ENCODE peak calls at places on chromosome 10, in seven cellular contexts. B is NCI-H2081; E is Jurkat, Clone E6-1; W is effector CD8-positive, alpha-beta T cell; Q is CD8-positive, alpha-beta memory T cell; H is M059J; A is iris pigment epithelial cell. U is an unnamed sample.

GRCh38 chr10:43029043-43029442 is 47.8 kb upstream of the RET start:
- DNase-seq in B (no peak), E (no peak), W (no peak), Q (no peak), H (no peak), A (no peak), U (no peak)

GRCh38 chr10:107894521-107894920 is 730.0 kb upstream of the SORCS1 start:
- DNase-seq in B (no peak), E (no peak), W (no peak), Q (no peak), H (no peak), A (no peak), U (no peak)

GRCh38 chr10:93993782-93994668 is at the start of gene PLCE1:
- DNase-seq in B (peak), E (no peak), W (no peak), Q (no peak), H (peak), A (no peak), U (peak)

GRCh38 chr10:99768430-99769011 is 13.9 kb upstream of the ABCC2 start:
- DNase-seq in B (no peak), E (no peak), W (no peak), Q (no peak), H (no peak), A (no peak), U (no peak)

GRCh38 chr10:8674230-8674629 is 619.7 kb downstream of the GATA3 start:
- DNase-seq in B (no peak), E (no peak), W (no peak), Q (no peak), H (no peak), A (no peak), U (no peak)

GRCh38 chr10:120253131-120253530 is 203.9 kb upstream of the PLPP4 start:
- DNase-seq in B (no peak), E (no peak), W (no peak), Q (no peak), H (no peak), A (no peak), U (no peak)

GRCh38 chr10:5551531-5552375 is 27.0 kb downstream of the CALML3 start:
- DNase-seq in B (no peak), E (no peak), W (no peak), Q (no peak), H (peak), A (peak), U (no peak)

GRCh38 chr10:118256825-118257570 is 85.1 kb downstream of the FAM204A start:
- DNase-seq in B (no peak), E (peak), W (no peak), Q (no peak), H (no peak), A (no peak), U (no peak)